ENCODE peak calls at places on chromosomes 2 and 18, in four cellular contexts. A is HepG2, P is K562, M is GM12878. B is an unnamed sample.

GRCh38 chr2:106111882-106112571 is 82.1 kb downstream of the UXS1 start:
- DNase-seq in A (no peak), P (no peak), M (no peak), B (no peak)

GRCh38 chr2:120134263-120134662 is 88.9 kb downstream of the TMEM185B start:
- DNase-seq in A (peak), P (no peak), M (no peak), B (no peak)

GRCh38 chr2:128775064-128775347 is 456.3 kb upstream of the HS6ST1 start:
- DNase-seq in A (no peak), P (no peak), M (no peak), B (no peak)

GRCh38 chr2:239630618-239631286 is 229.9 kb upstream of the HDAC4 start:
- DNase-seq in A (no peak), P (no peak), M (no peak), B (no peak)

GRCh38 chr2:237306083-237306786 is 107.7 kb downstream of the COL6A3 start:
- DNase-seq in A (no peak), P (no peak), M (no peak), B (no peak)

GRCh38 chr2:130915595-130916437 is 79.1 kb downstream of the ARHGEF4 start:
- DNase-seq in A (no peak), P (no peak), M (no peak), B (no peak)

GRCh38 chr18:3059272-3059671 is 46.3 kb upstream of the LPIN2 start:
- DNase-seq in A (no peak), P (no peak), M (no peak), B (no peak)

GRCh38 chr2:128346811-128347558 is 28.3 kb upstream of the HS6ST1 start:
- DNase-seq in A (no peak), P (no peak), M (no peak), B (no peak)

GRCh38 chr2:51027968-51028367 is 4.0 kb downstream of the NRXN1 start:
- DNase-seq in A (no peak), P (no peak), M (no peak), B (no peak)

GRCh38 chr2:112480540-112481049 is 1.4 kb upstream of the TTL start:
- DNase-seq in A (peak), P (peak), M (no peak), B (peak)

GRCh38 chr2:239554761-239555565 is 154.1 kb upstream of the HDAC4 start:
- DNase-seq in A (no peak), P (no peak), M (no peak), B (no peak)

GRCh38 chr2:113283704-113284284 is 5.1 kb upstream of the PAX8 start:
- DNase-seq in A (peak), P (no peak), M (no peak), B (no peak)

GRCh38 chr18:23593720-23594119 is 7.4 kb upstream of the NPC1 start:
- DNase-seq in A (no peak), P (no peak), M (no peak), B (no peak)

GRCh38 chr2:116809074-116809473 is 1005.4 kb upstream of the DDX18 start:
- DNase-seq in A (no peak), P (no peak), M (no peak), B (no peak)

DNA sequence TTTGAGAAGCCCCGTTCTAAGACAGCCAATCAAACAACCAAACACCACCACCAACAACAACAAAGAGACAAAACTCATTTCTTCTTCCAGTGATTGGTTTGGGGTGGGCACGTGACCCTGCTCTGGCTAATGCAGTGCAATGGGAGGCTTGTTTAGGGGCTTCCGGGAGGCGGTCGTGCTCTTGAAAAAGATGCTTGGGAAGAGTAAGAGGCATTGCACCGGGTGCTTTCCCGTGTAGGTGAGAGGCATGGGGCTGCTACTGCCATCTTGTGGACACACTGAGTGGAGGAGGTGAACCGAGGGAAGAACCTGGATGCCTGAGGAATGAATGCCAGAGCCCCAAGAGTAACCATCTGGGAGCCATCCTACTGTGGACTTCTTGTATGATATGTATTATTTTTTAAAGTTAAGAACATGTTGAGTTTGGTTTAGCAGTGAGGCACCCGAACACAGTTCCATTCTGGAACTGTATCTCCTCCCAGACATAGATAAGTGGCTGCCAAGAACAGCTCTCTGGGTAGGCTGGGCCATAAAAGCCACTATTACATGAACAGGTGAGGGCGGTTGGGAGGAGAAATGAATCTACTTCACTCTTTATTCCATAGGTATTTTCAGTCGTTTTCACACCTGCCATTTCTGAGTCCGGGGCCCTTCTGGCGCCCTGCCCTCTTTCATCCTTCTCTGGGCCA is 19.1 kb upstream of the ARHGAP25 start:
- DNase-seq in A (peak), P (peak), M (peak), B (peak)
- TF ChIP-seq TARDBP in A (no peak), P (no peak), M (no peak), B (no peak)

DNA sequence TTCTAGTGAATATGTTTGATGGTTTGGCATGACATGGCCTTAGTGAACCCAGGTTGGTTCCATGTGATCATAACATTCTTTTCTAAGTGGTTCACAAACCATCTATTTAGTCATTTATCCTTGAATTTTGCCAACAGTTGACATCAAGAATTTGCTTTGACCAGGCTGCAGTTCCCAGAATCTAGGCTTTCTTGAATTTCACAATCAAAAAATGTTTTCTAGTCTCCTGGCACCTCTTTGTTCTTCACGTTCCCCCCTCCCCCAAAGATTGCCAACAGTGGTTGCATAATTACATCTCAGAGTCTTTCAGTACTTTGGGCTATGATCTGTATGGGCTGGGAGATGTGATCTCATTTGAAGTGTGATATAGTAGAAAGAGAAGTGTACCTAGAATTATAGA is 124.0 kb downstream of the GATA6 start:
- DNase-seq in A (no peak), P (no peak), M (no peak), B (no peak)
- TF ChIP-seq BHLHE40 in A (no peak), P (no peak), M (no peak), B (no peak)

GRCh38 chr2:215683295-215683694 is 247.4 kb upstream of the FN1 start:
- DNase-seq in A (no peak), P (no peak), M (no peak), B (no peak)

GRCh38 chr2:215678094-215678493 is 242.2 kb upstream of the FN1 start:
- DNase-seq in A (no peak), P (no peak), M (no peak), B (no peak)

GRCh38 chr2:215677466-215677865 is 241.6 kb upstream of the FN1 start:
- DNase-seq in A (no peak), P (no peak), M (no peak), B (no peak)

GRCh38 chr2:215681799-215682594 is 246.1 kb upstream of the FN1 start:
- DNase-seq in A (no peak), P (no peak), M (no peak), B (no peak)

DNA sequence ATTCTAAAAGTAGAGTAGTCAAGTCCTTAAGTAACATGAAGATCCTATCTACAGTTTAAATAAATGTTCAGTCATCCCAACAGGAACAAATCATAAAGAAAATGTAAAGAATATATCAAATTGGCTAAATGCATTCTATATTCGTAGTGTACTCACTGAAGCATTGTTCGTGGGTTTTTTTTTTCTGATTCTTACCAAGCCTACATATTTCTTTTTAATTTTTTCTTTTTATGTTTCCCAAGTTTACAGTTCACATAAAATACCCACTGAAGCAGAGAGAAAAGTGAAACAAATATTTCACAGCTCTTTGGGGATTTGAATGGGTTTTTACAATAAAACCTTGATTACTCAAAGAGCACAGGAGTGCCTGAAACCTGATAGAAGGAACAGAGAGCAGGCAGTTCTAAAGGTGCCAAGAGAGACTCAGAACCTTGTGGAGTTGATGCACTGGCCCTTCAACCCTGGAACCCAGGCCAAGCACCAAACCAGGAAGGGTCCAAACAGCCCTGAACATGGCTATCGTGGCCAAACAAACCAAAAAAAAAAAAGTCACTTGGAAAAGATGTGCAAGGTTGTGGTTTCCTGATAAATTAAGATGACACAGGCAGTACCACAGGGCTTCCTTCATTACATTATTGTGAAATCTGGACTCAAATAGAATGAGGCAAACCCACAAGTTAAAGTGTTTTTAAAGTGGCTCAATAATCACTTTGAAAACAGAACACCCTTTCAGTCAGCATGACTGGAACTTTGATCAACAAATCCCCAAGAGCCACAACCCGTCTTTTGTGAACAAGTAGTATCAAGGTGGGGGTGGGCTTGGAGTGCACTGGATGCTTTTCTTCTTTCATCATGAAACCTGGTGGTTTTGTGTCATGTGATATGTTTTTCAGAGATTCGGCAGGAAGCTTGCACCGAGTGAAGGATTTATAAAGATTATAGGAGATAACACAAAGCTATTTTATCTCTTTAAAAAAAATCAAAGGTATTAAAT is 245.0 kb upstream of the FN1 start:
- DNase-seq in A (peak), P (no peak), M (peak), B (no peak)
- TF ChIP-seq FOXK2 in A (no peak), P (no peak), M (no peak), B (no peak)

DNA sequence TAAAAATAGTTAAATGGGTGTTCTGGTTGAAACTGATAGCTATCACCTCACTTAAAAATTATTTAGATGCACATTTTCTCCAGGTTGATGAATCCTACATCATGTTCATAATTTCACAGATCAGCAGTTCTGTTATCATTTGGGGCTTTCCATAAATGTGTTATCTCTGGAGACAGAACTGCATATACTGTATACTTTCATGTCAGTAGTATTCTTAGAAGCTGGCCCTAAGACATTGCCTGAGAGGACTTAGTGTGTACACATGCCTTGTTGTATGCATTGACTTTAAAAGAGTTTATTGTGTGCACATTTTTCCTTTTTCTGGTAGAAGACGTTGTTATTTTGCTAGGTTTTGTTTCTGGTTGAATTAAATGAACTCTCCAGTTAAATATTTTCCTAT is 41.0 kb downstream of the PIK3C3 start:
- DNase-seq in A (no peak), P (no peak), M (no peak), B (no peak)
- TF ChIP-seq TARDBP in A (no peak), P (no peak), M (no peak), B (no peak)

GRCh38 chr2:58427572-58428285 is 186.6 kb upstream of the FANCL start:
- DNase-seq in A (peak), P (no peak), M (no peak), B (peak)
- TF ChIP-seq BHLHE40 in A (no peak), P (no peak), M (no peak), B (no peak)

DNA sequence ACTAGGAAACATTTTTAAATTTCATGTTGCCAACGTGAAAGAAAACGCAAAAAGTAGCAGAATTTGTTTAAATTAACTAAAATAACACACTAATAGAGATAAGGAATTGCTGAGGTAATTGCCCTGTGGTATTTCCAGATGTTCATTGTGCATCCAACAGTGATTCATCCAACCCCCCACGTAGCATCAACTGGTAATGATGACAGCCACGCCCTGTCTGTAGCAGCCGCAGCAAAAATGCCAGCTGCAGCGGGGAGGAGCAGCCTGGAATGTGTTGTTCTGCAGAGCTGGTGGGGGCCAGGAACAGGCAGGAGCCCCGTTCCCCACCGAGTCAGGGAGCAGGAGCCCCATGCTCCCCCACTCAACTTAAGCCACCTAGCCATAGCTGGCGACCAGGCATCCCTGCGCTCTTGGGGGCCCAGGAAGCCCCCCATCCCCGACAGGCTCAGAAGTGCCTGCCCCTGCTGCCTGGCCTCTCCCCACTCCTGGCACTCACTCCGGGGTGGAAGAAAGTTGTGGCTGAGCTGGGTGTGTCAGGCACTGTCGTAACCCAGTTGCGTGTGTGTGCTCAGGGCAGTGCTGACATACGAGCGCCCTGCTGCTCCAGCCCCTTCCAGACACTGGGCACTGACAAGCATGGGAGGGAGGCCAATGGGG is 695.1 kb upstream of the ACVR2A start:
- DNase-seq in A (no peak), P (no peak), M (no peak), B (no peak)
- TF ChIP-seq FOXK2 in A (no peak), P (no peak), M (no peak), B (no peak)

GRCh38 chr2:201513271-201513670 is 61.7 kb downstream of the STRADB start:
- DNase-seq in A (no peak), P (no peak), M (no peak), B (no peak)
- TF ChIP-seq TARDBP in A (no peak), P (no peak), M (no peak), B (no peak)

B was measured in HEK293T.